ENCODE peak calls at places on chromosome 1, in eight cellular contexts. S, L, J, N, E, O, T and P are unnamed samples.

GRCh38 chr1:38028671-38029070 is 16.1 kb downstream of the UTP11 start:
- DNase-seq in S (no peak), L (no peak), J (no peak), N (peak), E (no peak), O (no peak), T (no peak), P (no peak)

GRCh38 chr1:42173155-42173933 is 8.8 kb upstream of the GUCA2A start:
- DNase-seq in S (no peak), L (peak), J (peak), N (peak), E (peak), O (peak), T (peak), P (peak)

GRCh38 chr1:100506221-100506620 is 31.7 kb upstream of the GPR88 start:
- DNase-seq in S (no peak), L (no peak), J (no peak), N (no peak), E (no peak), O (no peak), T (no peak), P (peak)

GRCh38 chr1:111998332-111998731 is 8.9 kb upstream of the KCND3 start:
- DNase-seq in S (no peak), L (peak), J (no peak), N (no peak), E (no peak), O (no peak), T (no peak), P (no peak)

GRCh38 chr1:63323866-63324778 is 1.8 kb downstream of the FOXD3 start:
- DNase-seq in S (no peak), L (no peak), J (no peak), N (peak), E (no peak), O (no peak), T (no peak), P (no peak)

GRCh38 chr1:19765623-19766022 is 34.1 kb downstream of the TMCO4 start:
- DNase-seq in S (no peak), L (no peak), J (peak), N (no peak), E (no peak), O (peak), T (no peak), P (peak)

GRCh38 chr1:108719654-108720435 is 7.1 kb downstream of the FNDC7 start:
- DNase-seq in S (no peak), L (no peak), J (peak), N (no peak), E (no peak), O (peak), T (no peak), P (peak)

GRCh38 chr1:207959141-207959825 is 48.4 kb upstream of the CD34 start:
- DNase-seq in S (peak), L (no peak), J (no peak), N (peak), E (peak), O (peak), T (peak), P (peak)

GRCh38 chr1:51293898-51294515 is 36.4 kb downstream of the TTC39A start:
- DNase-seq in S (peak), L (no peak), J (no peak), N (no peak), E (no peak), O (no peak), T (no peak), P (no peak)

GRCh38 chr1:182608850-182609610 is 4.8 kb upstream of the RGS16 start:
- DNase-seq in S (no peak), L (no peak), J (no peak), N (no peak), E (no peak), O (peak), T (no peak), P (peak)

GRCh38 chr1:209808059-209808494 is 2.1 kb upstream of the IRF6 start:
- DNase-seq in S (no peak), L (no peak), J (no peak), N (no peak), E (peak), O (peak), T (peak), P (peak)

GRCh38 chr1:155005076-155005971 is 2.7 kb downstream of the ZBTB7B start:
- DNase-seq in S (no peak), L (no peak), J (no peak), N (no peak), E (peak), O (no peak), T (peak), P (no peak)

GRCh38 chr1:24351918-24352637 is 32.9 kb downstream of the GRHL3 start:
- DNase-seq in S (no peak), L (no peak), J (no peak), N (peak), E (no peak), O (peak), T (no peak), P (peak)

GRCh38 chr1:89780721-89781120 is 40.1 kb upstream of the LRRC8D start:
- DNase-seq in S (no peak), L (peak), J (peak), N (peak), E (no peak), O (peak), T (no peak), P (peak)